ENCODE peak calls at places on chromosomes 6 and 20, in ten cellular contexts. R is omental fat pad, Q is thoracic aorta, I is brain microvascular endothelial cell, W is HFF-Myc, B is endothelial cell, F is BE2C, N is right lobe of liver, X is DND-41, P is fibroblast of pulmonary artery. H is an unnamed sample.

GRCh38 chr20:50488236-50488806 is 21.9 kb upstream of the PTPN1 start:
- DNase-seq in B (no peak), P (no peak), R (no peak), Q (no peak), X (no peak), W (no peak), I (no peak), N (no peak), F (no peak), H (no peak)

GRCh38 chr6:160088069-160088773 is 33.4 kb upstream of the SLC22A1 start:
- DNase-seq in W (peak), Q (peak), P (peak), F (peak), N (no peak), I (peak), B (peak), R (no peak), X (no peak), H (peak)

GRCh38 chr20:13297105-13297899 is 76.2 kb downstream of the ISM1 start:
- DNase-seq in B (no peak), Q (no peak), R (no peak), I (no peak), P (no peak), N (no peak), X (no peak), F (no peak), W (no peak), H (no peak)

GRCh38 chr6:90435207-90435899 is 138.7 kb upstream of the BACH2 start:
- DNase-seq in I (no peak), B (no peak), Q (no peak), P (no peak), R (no peak), N (no peak), X (no peak), W (no peak), F (no peak), H (no peak)

GRCh38 chr6:84618046-84618752 is 146.2 kb downstream of the TBX18 start:
- DNase-seq in I (peak), N (no peak), Q (no peak), W (peak), P (peak), X (no peak), F (no peak), B (no peak), R (no peak), H (peak)

GRCh38 chr6:26420607-26421235 is 18.6 kb downstream of the BTN3A1 start:
- DNase-seq in B (peak), W (no peak), Q (no peak), P (peak), R (no peak), F (peak), I (peak), N (no peak), X (peak), H (no peak)

GRCh38 chr6:139970591-139970991 is 596.1 kb upstream of the CITED2 start:
- DNase-seq in R (no peak), P (peak), I (no peak), X (no peak), F (no peak), W (no peak), Q (no peak), B (no peak), N (no peak), H (no peak)

GRCh38 chr6:163745566-163746400 is 331.3 kb downstream of the QKI start:
- DNase-seq in X (no peak), R (no peak), Q (no peak), I (peak), W (peak), B (no peak), N (no peak), F (no peak), P (peak), H (peak)

GRCh38 chr6:130991422-130992144 is 71.5 kb downstream of the EPB41L2 start:
- DNase-seq in I (no peak), B (no peak), F (no peak), R (no peak), N (no peak), Q (no peak), P (no peak), X (no peak), W (no peak), H (no peak)

GRCh38 chr6:5164092-5164491 is 79.0 kb downstream of the PPP1R3G start:
- DNase-seq in N (no peak), F (no peak), B (no peak), Q (no peak), R (no peak), I (no peak), P (no peak), X (no peak), W (no peak), H (no peak)

GRCh38 chr6:27809067-27809938 is 102.9 kb downstream of the OR2B2 start:
- DNase-seq in B (no peak), X (no peak), Q (no peak), R (no peak), W (no peak), P (no peak), N (no peak), I (no peak), F (no peak), H (no peak)

GRCh38 chr6:133817460-133818047 is 71.4 kb upstream of the TCF21 start:
- DNase-seq in B (peak), I (no peak), Q (no peak), P (no peak), W (no peak), R (no peak), F (peak), X (peak), N (no peak), H (no peak)

GRCh38 chr6:26445934-26446667 is 5.8 kb downstream of the BTN3A3 start:
- DNase-seq in Q (no peak), P (no peak), B (no peak), W (no peak), F (no peak), I (no peak), R (no peak), X (no peak), N (no peak), H (no peak)

GRCh38 chr6:102398788-102399390 is 1005.4 kb downstream of the GRIK2 start:
- DNase-seq in W (no peak), Q (no peak), I (no peak), P (no peak), F (no peak), X (no peak), N (no peak), B (no peak), R (no peak), H (no peak)

GRCh38 chr6:151448623-151449022 is 3.3 kb downstream of the RMND1 start:
- DNase-seq in W (no peak), X (no peak), Q (no peak), F (no peak), R (no peak), I (no peak), N (no peak), P (no peak), B (no peak), H (no peak)

GRCh38 chr6:87914637-87915395 is 132.8 kb upstream of the SPACA1 start:
- DNase-seq in W (no peak), R (no peak), F (no peak), N (no peak), B (no peak), Q (no peak), I (peak), P (no peak), X (peak), H (no peak)

GRCh38 chr20:22579711-22580697 is 4.4 kb downstream of the FOXA2 start:
- DNase-seq in I (no peak), W (no peak), P (no peak), N (peak), F (no peak), R (no peak), Q (no peak), X (no peak), B (no peak), H (no peak)

GRCh38 chr6:102619585-102619984 is 1226.1 kb downstream of the GRIK2 start:
- DNase-seq in N (no peak), F (peak), P (peak), I (peak), R (no peak), W (no peak), Q (no peak), B (peak), X (no peak), H (no peak)

GRCh38 chr6:10426781-10427279 is 12.0 kb upstream of the TFAP2A start:
- DNase-seq in X (no peak), F (no peak), W (no peak), I (no peak), P (no peak), B (no peak), N (no peak), R (no peak), Q (no peak), H (no peak)

GRCh38 chr6:161435426-161436065 is 161.7 kb upstream of the AGPAT4 start:
- DNase-seq in R (no peak), B (no peak), N (no peak), X (no peak), I (peak), W (no peak), F (no peak), Q (no peak), P (peak), H (no peak)

GRCh38 chr6:108762394-108762793 is 85.8 kb upstream of the ARMC2 start:
- DNase-seq in R (no peak), X (no peak), P (no peak), B (no peak), W (no peak), I (no peak), Q (no peak), N (no peak), F (no peak), H (no peak)

GRCh38 chr6:132021552-132022375 is 70.6 kb upstream of the CCN2 start:
- DNase-seq in F (no peak), Q (no peak), W (no peak), I (no peak), P (no peak), B (no peak), N (no peak), X (no peak), R (no peak), H (no peak)

GRCh38 chr20:51712501-51713212 is 55.5 kb downstream of the ATP9A start:
- DNase-seq in F (no peak), N (no peak), I (peak), X (no peak), W (no peak), B (peak), P (peak), R (no peak), Q (no peak), H (no peak)
- TF ChIP-seq CTCF in F (peak), N (peak), I (peak), X (peak), W (peak), B (peak), P (peak), R (no peak), Q (peak), H (peak)

GRCh38 chr20:41573955-41574354 is 44.2 kb downstream of the CHD6 start:
- DNase-seq in X (no peak), P (no peak), Q (no peak), R (no peak), W (no peak), F (no peak), B (no peak), I (no peak), N (no peak), H (no peak)

GRCh38 chr20:41570552-41570951 is 47.6 kb downstream of the CHD6 start:
- DNase-seq in X (no peak), R (no peak), I (no peak), F (no peak), N (no peak), W (no peak), P (no peak), Q (no peak), B (no peak), H (no peak)

GRCh38 chr20:41571006-41571405 is 47.2 kb downstream of the CHD6 start:
- DNase-seq in I (no peak), X (no peak), F (no peak), Q (no peak), N (no peak), W (no peak), B (no peak), P (no peak), R (no peak), H (no peak)

GRCh38 chr20:41574802-41575389 is 43.3 kb downstream of the CHD6 start:
- DNase-seq in X (no peak), R (no peak), F (no peak), P (no peak), B (no peak), Q (no peak), W (no peak), N (no peak), I (no peak), H (no peak)

DNA sequence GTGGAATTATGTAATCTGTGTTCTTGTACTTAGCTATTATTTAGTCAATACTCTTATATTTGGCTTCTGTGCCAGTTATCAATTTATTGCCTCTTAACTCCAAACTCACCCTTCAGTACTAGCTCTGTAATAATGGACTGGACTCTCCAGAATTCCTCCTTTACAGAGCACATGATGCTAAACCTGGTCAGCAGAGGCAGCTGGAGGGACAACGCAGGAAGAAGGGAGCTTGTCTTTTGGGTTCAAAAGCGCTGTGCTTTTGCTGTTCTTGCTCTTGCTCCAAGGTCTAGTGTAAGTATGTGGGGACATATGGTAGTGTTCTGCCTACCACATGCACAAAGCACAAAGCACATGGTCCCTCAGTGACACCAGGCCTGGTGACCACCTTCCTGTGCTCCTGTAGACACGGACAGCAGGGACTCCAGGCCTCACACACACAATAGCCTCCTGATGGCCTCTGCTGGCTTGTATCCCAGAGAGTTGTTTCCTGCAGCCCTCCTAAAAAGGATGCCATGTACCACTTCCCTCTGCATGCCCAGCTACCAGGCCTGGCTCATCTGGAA is 46.1 kb downstream of the CHD6 start:
- DNase-seq in I (no peak), W (no peak), X (no peak), B (no peak), P (peak), Q (no peak), N (no peak), R (no peak), F (no peak), H (no peak)
- TF ChIP-seq CTCF in I (peak), W (no peak), X (no peak), B (no peak), P (peak), Q (no peak), N (no peak), R (no peak), F (no peak), H (no peak)

DNA sequence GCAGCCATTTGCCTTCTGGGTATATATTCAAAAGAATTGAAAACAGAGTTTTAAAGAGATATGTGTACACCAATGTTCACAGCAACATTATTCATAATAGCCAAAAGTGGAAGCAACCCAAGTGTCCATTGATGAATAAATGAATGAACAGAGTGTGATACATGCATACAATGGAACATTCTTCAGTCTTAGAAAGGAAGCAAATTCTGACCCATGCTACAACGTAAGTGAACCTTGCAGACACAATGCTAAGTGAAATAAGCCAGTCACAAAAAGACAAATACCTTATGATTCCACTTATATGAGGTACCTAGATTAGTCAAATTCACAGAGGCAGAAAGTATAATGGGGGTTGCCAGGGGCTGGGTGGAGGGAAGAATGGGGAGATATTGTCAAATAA is 34.6 kb upstream of the YWHAB start:
- DNase-seq in N (no peak), W (no peak), X (no peak), I (no peak), F (no peak), B (no peak), Q (no peak), R (no peak), P (no peak), H (no peak)
- TF ChIP-seq CTCF in N (no peak), W (no peak), X (no peak), I (no peak), F (no peak), B (no peak), Q (no peak), R (no peak), P (no peak), H (no peak)

DNA sequence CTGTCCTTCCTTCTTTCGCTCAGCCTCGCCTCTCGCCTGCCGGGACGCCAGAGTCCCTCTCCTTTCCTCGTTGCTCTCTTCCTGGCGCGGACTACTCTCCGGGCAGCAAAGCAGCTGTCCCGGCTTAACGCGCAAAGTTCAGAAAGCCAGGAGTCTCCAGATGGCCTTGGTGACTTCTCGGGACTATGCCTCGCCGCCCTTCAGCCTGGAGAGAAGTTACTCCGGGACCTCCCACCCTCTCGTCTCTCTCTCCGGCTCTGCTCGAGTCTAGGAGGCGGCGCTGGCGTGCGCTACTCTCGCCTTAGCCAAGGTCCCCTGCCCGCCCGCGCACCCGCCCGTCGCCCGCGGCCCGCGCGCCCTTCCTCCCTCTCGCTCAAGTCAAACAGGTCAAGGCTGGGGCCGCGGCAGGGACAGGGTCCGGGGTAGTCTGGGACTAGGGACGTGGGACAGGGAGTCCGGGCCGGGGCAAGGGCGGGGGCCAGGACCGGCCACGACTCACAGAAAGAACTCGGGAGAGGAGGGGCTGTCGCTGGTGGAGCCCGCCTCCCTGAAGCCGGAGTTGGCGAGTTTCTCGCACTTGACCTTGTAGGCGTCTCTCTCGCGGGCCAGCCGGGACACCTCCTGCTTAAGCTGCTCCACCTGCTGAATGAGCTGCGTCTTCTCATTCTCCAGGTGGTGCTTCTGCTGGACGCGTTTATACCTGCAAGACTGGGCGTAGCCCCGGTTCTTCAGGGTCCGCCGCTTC is 1.5 kb downstream of the MAFB start:
- DNase-seq in N (peak), W (no peak), Q (no peak), R (no peak), I (no peak), F (peak), P (peak), X (no peak), B (peak), H (no peak)
- TF ChIP-seq CTCF in N (no peak), W (no peak), Q (no peak), R (no peak), I (no peak), F (no peak), P (no peak), X (no peak), B (no peak), H (no peak)

DNA sequence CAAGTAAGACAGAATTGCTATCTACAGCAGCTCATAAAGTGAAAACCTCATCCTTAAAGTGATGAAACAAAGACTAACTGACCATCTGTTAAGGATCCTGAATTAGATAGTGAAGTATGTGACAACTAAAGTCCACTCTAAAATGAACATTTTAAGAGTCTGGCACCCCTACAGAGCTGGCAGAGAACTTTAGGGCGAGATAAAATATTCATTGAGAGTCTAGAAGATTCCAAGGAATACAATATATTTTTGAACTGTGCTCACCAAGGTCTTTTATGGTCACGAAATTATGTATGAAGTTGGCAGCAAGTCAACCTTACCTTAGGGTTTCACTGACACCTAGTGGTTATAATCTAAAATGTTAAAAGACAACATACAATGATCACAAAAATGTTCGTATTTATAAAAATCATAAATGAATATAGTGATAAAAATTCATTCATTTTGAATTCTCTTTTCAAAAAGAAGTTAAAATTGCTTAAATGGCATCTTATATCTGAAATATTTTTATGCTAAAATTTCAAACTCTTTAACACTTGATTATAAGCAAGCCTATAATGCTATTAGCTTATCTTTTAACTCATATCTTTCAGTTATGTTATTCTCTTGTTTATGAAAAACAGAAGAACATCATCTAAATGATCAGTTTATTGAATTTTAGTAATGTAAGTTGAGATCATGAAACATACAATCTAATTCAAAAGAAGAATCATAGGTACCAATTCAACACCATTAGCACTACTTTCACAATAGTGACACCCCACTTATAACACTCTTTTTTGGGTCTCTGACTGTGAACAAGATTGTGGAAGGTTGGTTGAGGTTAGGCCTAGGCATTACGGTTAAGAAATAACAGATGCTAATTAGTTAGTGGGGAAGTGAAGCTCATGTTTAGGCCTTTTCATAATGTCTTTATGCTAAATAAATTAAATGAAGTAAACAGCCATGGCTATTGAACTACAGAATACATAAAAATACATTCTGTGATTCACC is 27.5 kb downstream of the RSPH3 start:
- DNase-seq in X (no peak), W (peak), I (peak), F (no peak), N (no peak), Q (no peak), B (no peak), R (no peak), P (peak), H (peak)
- TF ChIP-seq CTCF in X (peak), W (peak), I (peak), F (peak), N (peak), Q (peak), B (peak), R (no peak), P (peak), H (peak)

GRCh38 chr6:110039996-110040383 is 61.9 kb downstream of the GPR6 start:
- DNase-seq in R (no peak), Q (no peak), F (peak), W (peak), X (peak), N (no peak), I (peak), P (peak), B (peak), H (no peak)
- TF ChIP-seq CTCF in R (no peak), Q (no peak), F (peak), W (peak), X (peak), N (peak), I (peak), P (peak), B (no peak), H (peak)

DNA sequence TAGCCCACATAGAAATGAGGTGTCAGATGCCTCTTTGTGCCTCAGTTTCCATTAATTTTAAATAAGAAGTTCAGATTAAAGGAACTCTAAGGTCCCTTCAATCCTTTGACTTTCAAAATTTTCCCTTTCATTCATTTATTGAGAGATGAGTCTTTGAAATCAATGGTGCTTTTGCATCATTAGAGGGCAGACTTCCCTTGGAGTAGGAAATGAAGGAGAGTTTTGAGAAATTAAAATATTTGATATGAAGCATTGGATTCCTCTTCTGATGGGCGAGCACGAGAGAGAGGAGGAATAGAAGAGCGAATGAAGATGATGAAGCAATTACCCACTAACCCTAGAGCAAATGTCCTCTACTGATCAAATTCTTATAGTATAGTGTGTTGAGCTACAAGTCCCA is 105.7 kb downstream of the EDN1 start:
- DNase-seq in Q (no peak), I (no peak), R (no peak), B (no peak), P (peak), X (no peak), F (no peak), W (no peak), N (no peak), H (no peak)
- TF ChIP-seq CTCF in Q (no peak), I (peak), R (no peak), B (no peak), P (peak), X (no peak), F (no peak), W (no peak), N (no peak), H (peak)

GRCh38 chr20:42588847-42589246 is 600.9 kb downstream of the PTPRT start:
- DNase-seq in Q (no peak), X (no peak), P (no peak), I (no peak), R (no peak), B (no peak), N (no peak), F (no peak), W (no peak), H (no peak)
- TF ChIP-seq CTCF in Q (no peak), X (no peak), P (no peak), I (no peak), R (no peak), B (no peak), N (no peak), F (no peak), W (no peak), H (no peak)

H was measured in AG09319.